ENCODE peak calls at places on chromosomes 16 and 17, in ten cellular contexts. R is stimulated activated naive CD8-positive, alpha-beta T cell treated with anti-CD3 and anti-CD28 coated beads, Interleukin-15, amount 100 ng/mL, for 72 hours; T is mesothelial cell of epicardium; L is adrenal gland; P is kidney epithelial cell; I is amniotic stem cell; M is ascending aorta; Q is H1; X is effector memory CD4-positive, alpha-beta T cell; U is RPMI8226. K is an unnamed sample.

GRCh38 chr17:83031321-83031945 is 48.0 kb upstream of the METRNL start:
- DNase-seq in L (peak), M (no peak), X (no peak), U (no peak), R (no peak), Q (no peak), I (no peak), P (no peak), T (no peak), K (no peak)

GRCh38 chr17:66673668-66674276 is 161.1 kb upstream of the CACNG5 start:
- DNase-seq in P (no peak), R (peak), X (peak), M (no peak), Q (peak), T (peak), U (peak), I (peak), L (peak), K (peak)

GRCh38 chr16:84331998-84332780 is 36.1 kb upstream of the ATP2C2 start:
- DNase-seq in M (no peak), L (no peak), U (no peak), R (no peak), T (no peak), X (no peak), Q (no peak), P (peak), I (no peak), K (no peak)

GRCh38 chr17:40345161-40346034 is 19.1 kb downstream of the GJD3 start:
- DNase-seq in L (peak), P (no peak), R (no peak), U (no peak), T (peak), Q (no peak), X (peak), M (no peak), I (peak), K (no peak)

GRCh38 chr17:72120878-72121163 is at the start of gene SOX9:
- DNase-seq in L (peak), Q (peak), M (no peak), P (peak), U (peak), T (peak), I (peak), X (no peak), R (no peak), K (peak)

GRCh38 chr17:27299384-27300049 is 5.6 kb downstream of the WSB1 start:
- DNase-seq in Q (no peak), I (no peak), M (no peak), U (no peak), R (no peak), X (no peak), L (no peak), P (no peak), T (no peak), K (no peak)

GRCh38 chr17:17904171-17905035 is 67.6 kb upstream of the SREBF1 start:
- DNase-seq in L (no peak), U (no peak), P (no peak), T (no peak), Q (no peak), R (no peak), X (no peak), M (no peak), I (no peak), K (no peak)

GRCh38 chr17:10756146-10756545 is 26.3 kb upstream of the TMEM220 start:
- DNase-seq in Q (no peak), P (no peak), M (no peak), I (no peak), U (no peak), X (no peak), T (no peak), R (no peak), L (no peak), K (no peak)

K was measured in SK-MEL-5.